ENCODE peak calls at places on chromosomes 13 and 19, in six cellular contexts. S is SK-N-SH, G is K562, X is HCT116, V is HepG2, Z is GM12878. M is an unnamed sample.

GRCh38 chr19:30358319-30358718 is 13.9 kb upstream of the ZNF536 start:
- DNase-seq in S (no peak), G (no peak), X (no peak), V (no peak), Z (no peak), M (no peak)

GRCh38 chr19:13796301-13797057 is 1.2 kb downstream of the ZSWIM4 start:
- DNase-seq in S (peak), G (no peak), X (peak), V (peak), Z (no peak), M (peak)

GRCh38 chr13:50552424-50552966 is 291.0 kb downstream of the DLEU7 start:
- DNase-seq in S (no peak), G (no peak), X (no peak), V (no peak), Z (no peak), M (no peak)

GRCh38 chr19:47069795-47070194 is 21.4 kb upstream of the TMEM160 start:
- DNase-seq in S (no peak), G (no peak), X (no peak), V (no peak), Z (no peak), M (no peak)

GRCh38 chr13:74966814-74967213 is 515.2 kb downstream of the TBC1D4 start:
- DNase-seq in S (peak), G (no peak), X (no peak), V (no peak), Z (no peak), M (no peak)

GRCh38 chr19:1829958-1830357 is 17.9 kb upstream of the ATP8B3 start:
- DNase-seq in S (no peak), G (no peak), X (no peak), V (no peak), Z (no peak), M (no peak)

GRCh38 chr19:49069026-49069425 is 3.5 kb downstream of the KCNA7 start:
- DNase-seq in S (no peak), G (no peak), X (no peak), V (no peak), Z (no peak), M (no peak)

GRCh38 chr13:107427531-107427930 is 787.8 kb downstream of the LIG4 start:
- DNase-seq in S (no peak), G (no peak), X (no peak), V (no peak), Z (no peak), M (no peak)

GRCh38 chr19:3443840-3444694 is 36.3 kb downstream of the SMIM24 start:
- DNase-seq in S (peak), G (no peak), X (no peak), V (peak), Z (no peak), M (peak)

GRCh38 chr19:39623946-39624345 is 21.6 kb downstream of the LGALS13 start:
- DNase-seq in S (no peak), G (no peak), X (no peak), V (no peak), Z (no peak), M (peak)

GRCh38 chr19:16737909-16738308 is 18.3 kb downstream of the NWD1 start:
- DNase-seq in S (no peak), G (no peak), X (no peak), V (peak), Z (no peak), M (no peak)

GRCh38 chr13:75505327-75505726 is 23.4 kb upstream of the TBC1D4 start:
- DNase-seq in S (no peak), G (no peak), X (no peak), V (no peak), Z (no peak), M (no peak)

GRCh38 chr19:33456845-33457220 is 64.8 kb downstream of the PEPD start:
- DNase-seq in S (no peak), G (no peak), X (no peak), V (no peak), Z (no peak), M (no peak)

GRCh38 chr19:44903602-44904425 is 1.8 kb upstream of the APOE start:
- DNase-seq in S (peak), G (peak), X (no peak), V (peak), Z (no peak), M (peak)

GRCh38 chr19:2974342-2974932 is 2.9 kb upstream of the TLE6 start:
- DNase-seq in S (no peak), G (peak), X (no peak), V (no peak), Z (no peak), M (no peak)

GRCh38 chr13:97015661-97016350 is 21.5 kb upstream of the OXGR1 start:
- DNase-seq in S (no peak), G (no peak), X (no peak), V (no peak), Z (no peak), M (no peak)

GRCh38 chr19:9139609-9140158 is 513 bp upstream of the ZNF317 start:
- DNase-seq in S (no peak), G (no peak), X (no peak), V (no peak), Z (no peak), M (no peak)

GRCh38 chr19:51777570-51778460 is 16.8 kb downstream of the FPR2 start:
- DNase-seq in S (peak), G (peak), X (peak), V (peak), Z (no peak), M (peak)

GRCh38 chr13:93220073-93220472 is 6.5 kb upstream of the GPC6 start:
- DNase-seq in S (no peak), G (peak), X (no peak), V (no peak), Z (no peak), M (no peak)

GRCh38 chr19:913080-913748 is at the start of gene R3HDM4:
- DNase-seq in S (peak), G (peak), X (no peak), V (no peak), Z (no peak), M (peak)

GRCh38 chr19:38089440-38089839 is 134.6 kb downstream of the DPF1 start:
- DNase-seq in S (no peak), G (no peak), X (no peak), V (no peak), Z (no peak), M (no peak)

GRCh38 chr13:46896346-46897138 is at the start of gene HTR2A:
- DNase-seq in S (no peak), G (no peak), X (no peak), V (no peak), Z (no peak), M (peak)
- TF ChIP-seq REST in S (no peak), G (no peak), X (no peak), V (no peak), Z (no peak), M (no peak)

GRCh38 chr19:7520131-7521051 is 2.0 kb upstream of the MCOLN1 start:
- DNase-seq in S (no peak), G (no peak), X (no peak), V (no peak), Z (no peak), M (no peak)
- H2AFZ ChIP-seq in S (no peak), G (no peak), X (no peak), V (no peak), Z (no peak), M (no peak)

GRCh38 chr13:43113603-43114002 is 90.2 kb downstream of the DNAJC15 start:
- DNase-seq in S (no peak), G (no peak), X (no peak), V (peak), Z (no peak), M (no peak)

GRCh38 chr13:43110036-43110435 is 86.7 kb downstream of the DNAJC15 start:
- DNase-seq in S (no peak), G (no peak), X (no peak), V (no peak), Z (no peak), M (no peak)

GRCh38 chr13:43107780-43108179 is 84.4 kb downstream of the DNAJC15 start:
- DNase-seq in S (no peak), G (no peak), X (no peak), V (no peak), Z (no peak), M (no peak)

GRCh38 chr13:43111887-43112400 is 88.6 kb downstream of the DNAJC15 start:
- DNase-seq in S (no peak), G (no peak), X (no peak), V (no peak), Z (no peak), M (no peak)

GRCh38 chr13:43110658-43111057 is 87.3 kb downstream of the DNAJC15 start:
- DNase-seq in S (no peak), G (no peak), X (no peak), V (no peak), Z (no peak), M (no peak)
- H3K4me3 ChIP-seq in S (no peak), G (no peak), X (no peak), V (no peak), Z (no peak), M (no peak)

DNA sequence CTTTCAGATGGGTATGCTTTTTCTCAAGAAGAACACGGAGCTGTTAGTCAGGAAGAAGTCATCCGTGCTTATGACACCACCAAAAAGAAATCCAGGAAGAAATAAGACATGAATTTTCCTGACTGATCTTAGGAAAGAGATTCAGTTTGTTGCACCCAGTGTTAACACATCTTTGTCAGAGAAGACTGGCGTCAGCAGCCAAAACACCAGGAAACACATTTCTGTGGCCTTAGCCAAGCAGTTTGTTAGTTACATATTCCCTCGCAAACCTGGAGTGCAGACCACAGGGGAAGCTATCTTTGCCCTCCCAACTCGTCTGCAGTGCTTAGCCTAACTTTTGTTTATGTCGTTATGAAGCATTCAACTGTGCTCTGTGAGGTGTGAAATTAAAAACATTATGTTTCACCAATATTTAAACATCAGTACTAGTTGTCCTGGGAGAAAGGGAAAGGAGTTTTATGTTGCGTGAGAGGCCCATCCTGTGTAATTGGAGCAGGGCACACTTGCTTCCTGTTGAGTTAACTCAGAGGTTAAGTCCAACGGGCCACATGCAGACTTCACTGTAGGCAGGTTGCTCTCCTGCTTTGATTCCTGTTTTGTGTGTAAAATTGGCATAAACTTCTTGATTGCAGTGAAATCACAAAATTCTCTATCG is 31.8 kb downstream of the SHISA2 start:
- DNase-seq in S (no peak), G (no peak), X (no peak), V (no peak), Z (no peak), M (no peak)
- TF ChIP-seq REST in S (no peak), G (no peak), X (no peak), V (no peak), Z (no peak), M (no peak)

DNA sequence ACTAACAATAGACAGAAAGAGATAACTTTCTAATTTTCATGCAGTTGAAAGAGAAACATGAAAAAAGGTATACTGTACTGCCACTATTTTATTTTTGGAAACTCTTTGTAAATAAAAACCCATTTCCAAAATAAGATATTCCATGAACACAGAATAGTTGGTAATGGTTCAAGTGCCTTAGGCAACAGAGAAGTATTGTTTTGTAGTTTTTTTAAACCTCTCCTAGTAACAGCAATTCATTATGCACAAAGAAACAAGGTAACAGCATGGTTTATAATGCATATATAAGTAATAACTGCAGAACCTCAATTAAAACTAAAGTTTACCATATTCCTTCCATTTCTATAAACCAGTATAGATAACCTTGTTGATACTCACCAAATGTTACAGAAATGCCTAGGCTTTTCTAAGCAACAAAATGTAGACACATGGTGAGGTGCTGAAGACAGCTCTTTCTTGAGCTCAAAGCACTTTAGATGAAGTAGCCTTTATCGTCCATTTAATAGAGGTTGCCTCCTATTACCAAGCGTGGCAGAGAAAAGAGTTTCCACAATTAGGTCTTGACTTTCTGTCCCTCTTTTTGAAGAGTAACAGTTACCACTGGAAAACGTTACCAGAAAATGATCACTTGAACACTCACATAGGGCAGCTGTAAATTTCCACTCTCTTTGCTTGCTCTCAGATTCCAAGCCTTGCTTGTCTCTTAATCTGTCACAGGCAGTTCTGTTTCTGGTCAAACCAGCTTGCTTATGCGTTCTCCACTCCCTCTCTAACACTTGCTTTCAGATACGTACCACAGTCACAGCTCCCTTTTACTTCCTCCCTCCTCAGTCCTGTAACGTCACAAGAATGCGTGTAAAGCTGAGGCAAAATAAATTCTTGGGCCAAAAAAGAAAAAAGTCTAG is 42.9 kb downstream of the CAB39L start:
- DNase-seq in S (peak), G (peak), X (no peak), V (no peak), Z (no peak), M (peak)
- H2AFZ ChIP-seq in S (no peak), G (peak), X (no peak), V (no peak), Z (peak), M (no peak)